ENCODE peak calls at places on chromosomes 16 and 17, in seven cellular contexts. I is BE2C, E is GM20000, K is body of pancreas, G is ovary, C is transverse colon, L is epithelial cell of esophagus. Y is an unnamed sample.

GRCh38 chr17:72502940-72503341 is 382.1 kb downstream of the SOX9 start:
- DNase-seq in I (no peak), L (peak), G (no peak), E (no peak), K (no peak), C (no peak), Y (peak)

GRCh38 chr16:88798073-88798472 is 5.5 kb upstream of the CDT1 start:
- DNase-seq in C (no peak), G (no peak), E (no peak), I (no peak), K (no peak), L (no peak), Y (no peak)

GRCh38 chr16:86818701-86819522 is 240.6 kb downstream of the FOXL1 start:
- DNase-seq in K (no peak), I (no peak), C (no peak), L (no peak), E (no peak), G (no peak), Y (no peak)

GRCh38 chr17:1179635-1180433 is at the start of gene ABR:
- DNase-seq in L (no peak), G (peak), I (no peak), C (peak), E (peak), K (no peak), Y (peak)

GRCh38 chr16:17850626-17851265 is 380.0 kb upstream of the XYLT1 start:
- DNase-seq in E (no peak), I (no peak), L (no peak), K (no peak), G (no peak), C (no peak), Y (no peak)

GRCh38 chr17:335691-336090 is 16.9 kb downstream of the RPH3AL start:
- DNase-seq in C (no peak), E (no peak), K (peak), G (peak), L (no peak), I (no peak), Y (no peak)

GRCh38 chr17:71975331-71975801 is 145.5 kb upstream of the SOX9 start:
- DNase-seq in K (peak), C (peak), G (peak), I (no peak), L (peak), E (no peak), Y (peak)

GRCh38 chr16:86431540-86431939 is 78.8 kb upstream of the FOXF1 start:
- DNase-seq in G (no peak), I (no peak), K (no peak), E (no peak), C (no peak), L (no peak), Y (no peak)

GRCh38 chr16:16084874-16085273 is 135.5 kb downstream of the ABCC1 start:
- DNase-seq in I (no peak), L (no peak), E (no peak), K (no peak), G (no peak), C (no peak), Y (no peak)

GRCh38 chr16:87733190-87733589 is 32.6 kb downstream of the KLHDC4 start:
- DNase-seq in C (peak), I (no peak), K (no peak), L (no peak), E (no peak), G (no peak), Y (no peak)

DNA sequence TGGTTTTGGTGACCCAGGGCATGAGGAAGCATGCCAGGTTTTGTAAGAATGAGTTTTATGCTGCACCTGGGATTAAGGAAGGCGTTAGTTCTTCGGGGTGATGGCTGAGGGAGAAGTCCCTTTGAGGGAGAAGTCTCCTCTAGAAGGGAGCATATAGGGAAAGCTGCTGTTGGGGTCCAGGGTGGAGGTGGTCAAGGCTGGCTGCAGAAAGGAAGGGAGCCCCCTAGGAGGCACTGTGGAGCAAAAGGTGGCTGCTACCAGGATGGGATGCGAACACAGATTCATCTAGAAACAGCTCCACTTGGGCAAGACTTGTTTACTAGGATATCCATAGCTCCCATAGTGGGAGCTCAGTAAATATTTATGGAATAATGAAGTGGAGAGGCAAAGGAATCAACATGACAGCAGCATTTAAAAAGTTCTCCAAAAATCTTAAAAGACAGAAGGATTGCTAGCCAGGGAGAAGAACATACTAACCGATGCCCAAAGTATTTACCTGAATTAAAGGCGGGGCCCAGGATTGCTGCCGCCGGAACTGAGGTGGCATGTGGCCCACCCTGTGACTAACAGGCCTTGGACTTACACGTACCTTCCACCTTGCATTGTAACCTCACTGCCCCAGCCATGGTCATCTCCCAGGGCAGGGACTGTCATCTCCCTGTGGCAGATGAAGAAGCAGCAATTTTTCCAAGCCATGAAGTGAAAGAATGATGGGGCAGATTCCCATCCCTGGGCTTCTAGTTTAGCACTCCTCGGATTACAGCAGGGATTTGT is 7.1 kb upstream of the LPCAT2 start:
- DNase-seq in K (no peak), I (no peak), G (no peak), C (peak), L (peak), E (no peak), Y (no peak)
- TF ChIP-seq CTCF in K (no peak), I (peak), G (no peak), C (peak), L (no peak), E (no peak), Y (peak)

GRCh38 chr17:17118399-17118798 is 76.1 kb downstream of the MPRIP start:
- DNase-seq in C (peak), G (no peak), E (no peak), I (no peak), K (no peak), L (no peak), Y (no peak)

GRCh38 chr17:17120294-17120693 is 78.0 kb downstream of the MPRIP start:
- DNase-seq in K (no peak), E (no peak), C (no peak), I (no peak), L (no peak), G (no peak), Y (no peak)

GRCh38 chr17:17117923-17118322 is 75.7 kb downstream of the MPRIP start:
- DNase-seq in G (no peak), L (no peak), C (no peak), I (no peak), K (no peak), E (no peak), Y (no peak)

GRCh38 chr17:17119533-17119932 is 77.3 kb downstream of the MPRIP start:
- DNase-seq in I (no peak), C (peak), L (peak), E (peak), K (peak), G (no peak), Y (no peak)

GRCh38 chr17:17119106-17119505 is 76.8 kb downstream of the MPRIP start:
- DNase-seq in K (peak), C (peak), L (no peak), E (no peak), I (no peak), G (no peak), Y (no peak)
- TF ChIP-seq CTCF in K (no peak), C (no peak), L (no peak), E (no peak), I (no peak), G (no peak), Y (no peak)

GRCh38 chr16:29198231-29198630 is 208.3 kb downstream of the NPIPB11 start:
- DNase-seq in G (no peak), L (no peak), I (no peak), E (no peak), C (peak), K (no peak), Y (no peak)

GRCh38 chr16:29192329-29193247 is 207.7 kb downstream of the LAT start:
- DNase-seq in L (no peak), I (no peak), E (no peak), G (peak), K (no peak), C (peak), Y (no peak)
- TF ChIP-seq CTCF in L (no peak), I (no peak), E (no peak), G (no peak), K (no peak), C (no peak), Y (no peak)

DNA sequence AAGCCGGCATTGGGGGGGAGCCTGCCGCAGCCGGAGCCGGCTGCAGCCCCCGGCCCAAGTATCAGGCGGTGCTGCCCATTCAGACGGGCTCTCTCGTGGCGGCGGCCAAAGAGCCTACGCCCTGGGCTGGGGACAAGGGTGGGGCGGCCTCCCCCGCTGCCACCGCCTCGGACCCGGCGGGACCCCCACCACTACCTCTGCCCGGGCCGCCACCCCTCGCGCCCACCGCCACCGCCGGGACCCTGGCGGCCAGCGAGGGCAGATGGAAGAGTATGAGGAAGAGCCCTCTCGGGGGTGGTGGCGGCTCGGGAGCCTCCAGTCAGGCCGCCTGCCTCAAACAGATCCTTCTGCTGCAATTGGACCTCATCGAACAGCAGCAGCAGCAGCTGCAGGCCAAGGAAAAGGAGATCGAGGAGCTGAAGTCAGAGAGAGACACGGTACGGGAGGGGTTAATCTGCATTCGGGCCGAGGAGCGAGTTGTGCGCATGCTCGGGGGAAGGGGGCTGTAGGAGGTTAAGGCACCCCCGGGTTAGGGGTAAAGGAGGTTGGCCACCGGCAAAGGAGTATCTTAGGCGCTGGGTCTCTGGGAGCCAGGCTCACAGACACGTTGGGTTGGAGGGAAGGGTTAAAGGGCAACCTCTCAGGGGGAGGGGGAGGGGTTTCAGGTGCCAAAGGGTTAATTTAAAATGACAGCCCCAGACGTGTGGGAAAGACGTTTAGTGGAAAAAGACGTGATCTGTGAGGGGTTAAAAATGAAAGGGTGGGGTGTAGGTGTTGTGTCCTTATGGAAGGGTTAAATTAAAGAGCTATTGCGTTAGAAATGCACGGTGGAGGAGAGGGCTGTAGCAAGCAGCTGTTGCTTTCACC is 1.4 kb downstream of the MSL1 start:
- DNase-seq in I (peak), G (peak), E (peak), C (peak), K (peak), L (peak), Y (peak)
- TF ChIP-seq CTCF in I (no peak), G (no peak), E (no peak), C (no peak), K (no peak), L (no peak), Y (no peak)

DNA sequence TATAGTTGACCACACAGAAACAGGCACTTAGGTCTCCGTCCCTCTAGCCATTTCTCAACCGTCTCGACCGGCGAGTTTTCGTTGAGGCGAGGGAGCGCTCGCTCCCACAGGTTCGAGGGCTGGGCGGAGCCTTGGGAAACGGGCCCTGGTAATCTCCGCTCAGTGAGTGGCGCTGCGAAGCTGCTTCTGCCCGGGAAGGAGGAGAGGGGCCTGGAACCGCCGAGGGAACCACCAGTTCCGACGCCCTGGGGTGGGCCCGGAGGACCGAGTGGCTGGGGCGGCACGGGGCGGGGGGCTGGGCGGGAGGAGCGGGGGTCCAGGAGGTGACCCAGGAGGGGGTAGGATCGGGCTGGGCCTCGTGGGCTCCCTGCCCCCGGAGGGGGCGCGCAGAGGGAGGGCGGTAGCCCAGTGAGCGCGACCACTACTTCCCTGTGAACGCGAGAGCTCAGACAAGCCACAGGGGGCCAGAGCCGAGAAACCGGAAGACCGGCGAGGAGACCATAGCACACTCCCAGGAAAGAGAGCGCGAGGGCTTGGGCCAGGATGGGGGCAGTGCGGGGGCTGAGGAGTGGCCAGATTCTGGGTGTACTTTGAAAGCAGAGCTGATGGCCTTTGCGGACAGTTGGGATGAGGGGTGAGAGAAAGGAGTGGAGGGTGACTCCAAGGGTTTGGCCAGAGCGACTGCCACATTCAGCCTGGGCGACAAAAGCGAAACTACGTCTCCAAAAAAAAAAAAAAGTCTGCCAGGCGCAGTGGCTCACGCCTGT is 29.9 kb upstream of the ARL4D start:
- DNase-seq in I (no peak), G (peak), E (peak), K (peak), L (peak), C (peak), Y (peak)
- TF ChIP-seq CTCF in I (no peak), G (no peak), E (peak), K (no peak), L (no peak), C (no peak), Y (no peak)

GRCh38 chr17:19318611-19319010 is 43.9 kb downstream of the B9D1 start:
- DNase-seq in G (no peak), L (no peak), I (no peak), K (no peak), E (no peak), C (no peak), Y (no peak)

GRCh38 chr17:19316756-19317358 is 45.7 kb downstream of the B9D1 start:
- DNase-seq in L (no peak), E (no peak), K (no peak), C (no peak), G (no peak), I (no peak), Y (no peak)

GRCh38 chr17:19315104-19315503 is 47.4 kb downstream of the B9D1 start:
- DNase-seq in C (no peak), I (no peak), K (no peak), G (no peak), L (no peak), E (no peak), Y (no peak)

GRCh38 chr17:19319771-19320505 is 42.6 kb downstream of the B9D1 start:
- DNase-seq in I (no peak), E (no peak), L (no peak), K (no peak), G (no peak), C (no peak), Y (no peak)

GRCh38 chr17:19317359-19318095 is 45.0 kb downstream of the B9D1 start:
- DNase-seq in K (peak), I (peak), C (peak), E (peak), G (peak), L (no peak), Y (no peak)
- TF ChIP-seq CTCF in K (no peak), I (peak), C (no peak), E (peak), G (peak), L (peak), Y (no peak)

GRCh38 chr16:2497641-2498040 is 16.1 kb upstream of the ATP6V0C start:
- DNase-seq in I (peak), K (no peak), L (no peak), C (no peak), E (no peak), G (no peak), Y (no peak)
- TF ChIP-seq CTCF in I (no peak), K (no peak), L (no peak), C (no peak), E (no peak), G (no peak), Y (no peak)

GRCh38 chr17:40341808-40342574 is 22.5 kb downstream of the GJD3 start:
- DNase-seq in G (peak), E (peak), I (peak), C (peak), K (peak), L (peak), Y (no peak)

GRCh38 chr17:40342575-40343058 is 21.9 kb downstream of the GJD3 start:
- DNase-seq in E (no peak), C (peak), K (no peak), L (no peak), G (peak), I (no peak), Y (no peak)

GRCh38 chr17:40339068-40339699 is 25.4 kb downstream of the GJD3 start:
- DNase-seq in L (no peak), G (peak), E (no peak), K (no peak), I (no peak), C (peak), Y (no peak)

GRCh38 chr17:40340327-40340726 is 24.2 kb downstream of the GJD3 start:
- DNase-seq in K (no peak), I (no peak), G (no peak), C (no peak), E (no peak), L (no peak), Y (no peak)

DNA sequence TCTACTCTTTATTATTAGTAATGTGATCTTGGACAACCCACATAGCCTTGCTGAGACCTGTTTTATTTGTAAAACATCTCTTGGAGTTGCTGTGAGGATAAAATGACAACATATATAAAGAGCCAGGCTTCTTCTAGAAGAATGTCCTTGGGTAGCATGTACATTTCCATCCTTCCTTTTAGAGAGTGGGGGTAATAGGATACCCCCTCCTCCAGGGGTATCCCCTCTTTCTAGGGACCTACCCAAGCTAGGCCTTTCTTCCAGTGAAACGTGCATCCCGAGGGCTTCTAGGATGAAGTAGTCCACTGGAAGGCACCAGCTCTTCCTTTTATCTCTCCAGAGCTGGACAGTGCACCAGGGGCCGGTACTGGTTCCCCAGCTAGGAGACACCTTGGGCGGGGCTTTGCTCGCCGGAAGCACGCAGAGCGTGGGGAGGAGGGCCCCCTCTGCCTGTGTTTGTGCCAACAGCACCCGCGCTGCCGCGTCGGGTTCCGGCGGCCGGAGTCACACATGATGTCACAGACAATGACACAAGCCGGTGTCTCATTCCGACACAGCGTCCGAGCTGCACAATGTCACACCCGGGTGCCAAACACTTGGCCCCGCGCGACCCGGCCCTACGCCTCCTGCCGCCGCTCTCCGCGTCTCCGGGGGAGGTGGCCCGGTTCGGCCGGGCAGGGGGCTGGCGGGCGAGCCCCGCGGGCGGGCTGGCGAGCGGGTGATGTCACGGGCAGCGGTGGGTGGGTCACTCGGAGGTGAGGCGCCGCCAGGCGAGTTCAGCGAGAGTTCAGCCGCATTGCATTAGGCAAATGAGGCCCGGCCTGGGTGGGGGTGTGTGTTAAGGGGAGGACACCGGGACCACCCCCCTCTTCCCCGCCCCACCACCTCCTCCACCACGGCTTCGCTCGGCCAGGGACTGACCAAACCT is 23.4 kb downstream of the GJD3 start:
- DNase-seq in C (peak), L (peak), I (peak), G (peak), E (peak), K (peak), Y (peak)
- TF ChIP-seq CTCF in C (no peak), L (no peak), I (no peak), G (no peak), E (no peak), K (no peak), Y (no peak)

DNA sequence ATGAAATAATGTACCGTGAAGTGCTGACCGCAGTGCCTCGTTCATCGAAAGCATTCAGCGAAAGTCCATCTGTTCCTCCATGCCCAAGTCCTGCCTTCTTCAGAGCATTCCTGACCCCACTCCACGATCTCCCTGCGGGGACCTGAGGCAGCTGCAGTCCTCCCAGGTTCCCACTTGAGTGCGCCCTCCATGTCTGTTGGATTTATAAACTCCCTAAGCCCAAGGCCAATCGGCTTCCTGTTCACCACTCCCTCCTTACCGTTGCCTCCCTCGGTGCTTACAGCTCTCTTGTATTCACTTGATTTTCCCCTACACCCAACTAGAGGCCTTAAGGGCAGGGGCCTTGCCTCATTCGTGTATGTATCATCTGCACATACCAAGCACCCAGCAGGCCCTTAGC is 2.8 kb downstream of the RAD51D start:
- DNase-seq in E (no peak), K (no peak), G (no peak), C (no peak), I (no peak), L (no peak), Y (no peak)
- TF ChIP-seq CTCF in E (no peak), K (no peak), G (no peak), C (no peak), I (no peak), L (no peak), Y (no peak)

GRCh38 chr17:82631544-82631943 is 16.7 kb downstream of the WDR45B start:
- DNase-seq in C (no peak), G (no peak), L (no peak), I (no peak), E (no peak), K (no peak), Y (no peak)
- TF ChIP-seq CTCF in C (no peak), G (no peak), L (no peak), I (no peak), E (no peak), K (no peak), Y (no peak)

Y was measured in MCF 10A.